ENCODE peak calls at places on chromosomes 6 and 20, in four cellular contexts. M is WERI-Rb-1, T is psoas muscle, A is IMR-90. P is an unnamed sample.

GRCh38 chr6:68343901-68344300 is 291.2 kb upstream of the ADGRB3 start:
- DNase-seq in M (peak; percentile 73), T (no peak), A (peak; percentile 0), P (no peak)

GRCh38 chr6:43965628-43966373 is 161.5 kb downstream of the MRPL14 start:
- DNase-seq in M (peak; percentile 5), T (no peak), A (no peak), P (no peak)

GRCh38 chr6:82889117-82889516 is 176.5 kb downstream of the UBE3D start:
- DNase-seq in M (no peak), A (no peak), T (no peak), P (no peak)

GRCh38 chr20:1894951-1895673 is at the start of gene SIRPA:
- DNase-seq in A (peak; percentile 64), T (peak; percentile 87), M (peak; percentile 58), P (peak; percentile 68)

GRCh38 chr6:52020961-52021570 is 66.3 kb downstream of the PKHD1 start:
- DNase-seq in M (no peak), T (no peak), A (peak; percentile 34), P (no peak)

GRCh38 chr20:2695206-2695983 is 2.8 kb downstream of the EBF4 start:
- DNase-seq in T (no peak), A (no peak), M (no peak), P (no peak)

GRCh38 chr20:23331450-23331849 is 19.1 kb upstream of the NXT1 start:
- DNase-seq in T (no peak), M (no peak), A (no peak), P (no peak)

GRCh38 chr6:128337619-128338018 is 182.8 kb downstream of the PTPRK start:
- DNase-seq in M (no peak), T (no peak), A (peak; percentile 32), P (no peak)

GRCh38 chr6:21595265-21595950 is 1.9 kb downstream of the SOX4 start:
- DNase-seq in T (peak; percentile 60), A (no peak), M (peak; percentile 57), P (peak; percentile 37)

GRCh38 chr6:3868544-3868943 is 19.4 kb downstream of the FAM50B start:
- DNase-seq in A (peak; percentile 28), M (peak; percentile 4), T (no peak), P (no peak)

GRCh38 chr6:150894191-150894744 is 28.8 kb downstream of the MTHFD1L start:
- DNase-seq in A (no peak), M (no peak), T (no peak), P (no peak)

GRCh38 chr6:71238351-71238750 is 50.3 kb upstream of the OGFRL1 start:
- DNase-seq in M (no peak), A (peak; percentile 75), T (no peak), P (no peak)

GRCh38 chr20:31927758-31928157 is 24.1 kb downstream of the PDRG1 start:
- DNase-seq in A (no peak), M (no peak), T (no peak), P (no peak)

GRCh38 chr6:28281288-28282064 is at the start of gene PGBD1:
- DNase-seq in M (peak; percentile 96), T (peak; percentile 86), A (peak; percentile 77), P (peak; percentile 90)

GRCh38 chr20:10802201-10802600 is 128.4 kb upstream of the JAG1 start:
- DNase-seq in T (no peak), M (no peak), A (peak; percentile 66), P (no peak)

GRCh38 chr20:47821481-47822100 is 36.3 kb upstream of the SULF2 start:
- DNase-seq in A (no peak), T (no peak), M (no peak), P (no peak)

GRCh38 chr20:29687438-29687837 is 1570.0 kb upstream of the DEFB115 start:
- DNase-seq in A (no peak), T (no peak), M (no peak), P (no peak)

GRCh38 chr6:89985744-89986493 is 91.7 kb downstream of the GJA10 start:
- DNase-seq in A (peak; percentile 96), T (peak; percentile 51), M (peak; percentile 34), P (peak; percentile 62)

GRCh38 chr20:5831539-5832237 is 81.5 kb downstream of the SHLD1 start:
- DNase-seq in A (no peak), T (no peak), M (no peak), P (no peak)

GRCh38 chr6:108200631-108201030 is 34.8 kb downstream of the NR2E1 start:
- DNase-seq in A (peak; percentile 44), T (no peak), M (no peak), P (no peak)

GRCh38 chr6:139336488-139336887 is 38.0 kb downstream of the CITED2 start:
- DNase-seq in A (peak; percentile 41), T (peak; percentile 60), M (no peak), P (peak; percentile 41)

GRCh38 chr6:4403828-4404227 is 268.5 kb upstream of the ECI2 start:
- DNase-seq in M (no peak), T (peak; percentile 74), A (no peak), P (no peak)

GRCh38 chr6:125188037-125188436 is 34.5 kb downstream of the TPD52L1 start:
- DNase-seq in M (no peak), T (no peak), A (peak; percentile 77), P (no peak)

GRCh38 chr6:93105017-93105416 is 314.3 kb downstream of the EPHA7 start:
- DNase-seq in T (no peak), A (peak; percentile 60), M (no peak), P (no peak)

GRCh38 chr6:141488466-141488865 is 644.3 kb upstream of the GJE1 start:
- DNase-seq in A (peak; percentile 46), T (no peak), M (no peak), P (no peak)

GRCh38 chr20:50408526-50409364 is 101.4 kb upstream of the PTPN1 start:
- DNase-seq in M (peak; percentile 51), T (no peak), A (no peak), P (no peak)

GRCh38 chr20:43364001-43364400 is 93.7 kb upstream of the SRSF6 start:
- DNase-seq in M (no peak), A (no peak), T (no peak), P (no peak)

GRCh38 chr6:152129606-152130249 is 322.2 kb downstream of the ESR1 start:
- DNase-seq in M (no peak), T (no peak), A (peak; percentile 60), P (no peak)
- H3K27ac ChIP-seq in M (no peak overlapping the region), T (peak overlapping the region; percentile 72), A (peak overlapping the region; percentile 98), P (peak overlapping the region; percentile 78)

GRCh38 chr20:45368221-45368980 is 5.4 kb downstream of the SYS1 start:
- DNase-seq in T (no peak), M (no peak), A (no peak), P (no peak)
- H3K27ac ChIP-seq in T (no peak overlapping the region), M (no peak overlapping the region), A (no peak overlapping the region), P (no peak overlapping the region)

GRCh38 chr6:84033523-84034451 is at the start of gene MRAP2:
- DNase-seq in A (no peak), M (peak; percentile 49), T (no peak), P (peak; percentile 32)
- H3K27ac ChIP-seq in A (no peak within 1 kb of the TSS), M (no peak within 1 kb of the TSS), T (no peak within 1 kb of the TSS), P (no peak within 1 kb of the TSS)

GRCh38 chr6:134948142-134948541 is 1.8 kb downstream of the ALDH8A1 start:
- DNase-seq in T (no peak), M (no peak), A (no peak), P (no peak)
- H3K27ac ChIP-seq in T (no peak overlapping the region), M (no peak overlapping the region), A (no peak overlapping the region), P (no peak overlapping the region)

DNA sequence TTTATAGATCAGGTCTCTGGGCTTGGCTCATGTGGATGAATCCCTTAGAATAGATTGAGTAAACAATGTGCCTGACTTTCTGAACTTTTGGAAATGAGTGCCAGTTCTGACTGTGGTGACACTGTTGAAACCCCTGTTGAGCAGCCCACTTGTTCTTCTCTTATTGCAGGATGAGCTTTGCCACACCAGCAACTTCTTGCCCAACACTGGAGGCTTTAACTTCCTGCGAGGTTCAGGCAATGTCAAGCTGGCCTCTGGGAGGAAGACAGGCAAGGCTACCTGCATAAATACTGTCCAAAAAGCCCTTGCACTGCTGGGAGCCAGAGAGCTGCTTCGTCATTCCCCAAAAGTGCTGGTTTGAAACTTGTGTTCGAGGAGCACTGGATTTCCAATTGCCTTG is 32.8 kb upstream of the SMIM8 start:
- DNase-seq in A (no peak), M (no peak), T (no peak), P (no peak)
- H3K27ac ChIP-seq in A (no peak overlapping the region), M (no peak overlapping the region), T (no peak overlapping the region), P (no peak overlapping the region)

GRCh38 chr6:144722925-144723324 is 437.8 kb downstream of the UTRN start:
- DNase-seq in A (no peak), T (no peak), M (no peak), P (no peak)
- H3K27ac ChIP-seq in A (no peak overlapping the region), T (no peak overlapping the region), M (no peak overlapping the region), P (no peak overlapping the region)

DNA sequence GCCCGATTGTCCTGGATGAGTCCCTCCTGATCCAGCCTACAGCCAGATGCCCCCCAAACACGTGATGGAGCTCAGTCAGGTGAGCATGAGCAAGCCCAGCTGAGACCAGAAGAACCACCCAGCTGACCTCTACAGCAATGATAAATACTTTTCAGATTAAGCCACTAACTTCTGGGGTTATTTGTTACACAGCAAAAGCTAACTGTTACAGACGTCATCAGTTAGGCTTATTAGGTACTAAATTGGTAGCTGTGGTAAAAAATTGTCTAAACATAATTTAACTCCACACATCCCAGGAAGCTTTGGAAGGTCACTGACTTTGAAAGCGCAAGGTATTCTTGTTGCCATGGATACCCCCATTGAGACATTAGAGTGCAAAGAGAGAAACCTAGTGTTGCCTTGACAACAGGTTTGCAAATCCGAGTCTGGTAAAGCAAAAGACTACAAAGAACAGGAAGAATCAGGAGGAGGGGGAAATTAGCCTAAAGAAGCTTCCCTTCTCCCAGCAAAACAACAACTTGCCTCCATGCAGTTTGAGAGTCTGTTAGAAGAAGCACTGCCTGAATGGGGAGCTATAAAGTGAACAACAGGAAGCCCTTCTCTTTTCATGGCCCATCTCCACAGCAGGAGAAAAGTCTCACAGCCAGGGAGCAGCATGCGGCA is 41.8 kb upstream of the ZNF831 start:
- DNase-seq in M (no peak), A (no peak), T (no peak), P (no peak)
- H3K27ac ChIP-seq in M (peak overlapping the region; percentile 97), A (no peak overlapping the region), T (no peak overlapping the region), P (no peak overlapping the region)

GRCh38 chr6:73233048-73233447 is 7.8 kb upstream of the KHDC1L start:
- DNase-seq in T (no peak), A (no peak), M (no peak), P (no peak)
- H3K27ac ChIP-seq in T (no peak overlapping the region), A (no peak overlapping the region), M (no peak overlapping the region), P (no peak overlapping the region)

DNA sequence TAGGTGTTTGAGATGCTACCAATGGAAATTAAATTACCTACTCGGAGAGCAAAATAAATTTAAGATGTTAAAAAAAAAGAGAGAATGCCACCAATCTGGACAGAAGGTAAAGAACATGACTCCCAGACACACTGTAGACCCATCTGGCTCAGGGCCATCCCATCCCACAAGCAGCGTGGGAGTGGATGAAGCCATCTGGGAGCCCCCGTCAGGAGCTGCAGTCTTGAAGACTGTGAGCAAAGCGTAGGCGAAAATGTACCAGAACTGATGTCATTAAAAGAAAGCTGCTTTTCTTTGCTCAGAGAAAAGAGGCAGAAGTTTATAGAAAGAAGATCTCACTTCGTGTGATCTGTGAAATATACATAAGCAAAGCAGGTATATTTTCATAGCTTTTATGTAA is 815.7 kb downstream of the QKI start:
- DNase-seq in A (no peak), M (no peak), T (no peak), P (no peak)
- H3K27ac ChIP-seq in A (no peak overlapping the region), M (no peak overlapping the region), T (no peak overlapping the region), P (no peak overlapping the region)

P was measured in heart left ventricle.